ENCODE peak calls at places on chromosomes 13 and 19, in four cellular contexts. One of them, this sample, is unnamed. For H3K4me1, the result is how much of the 10 kb centered on the place peaks cover.

GRCh38 chr19:39413269-39413902 is 917 bp downstream of the PLEKHG2 start:
- DNase-seq in GM23248: peak
- DNase-seq in CD4-positive, CD25-positive, alpha-beta regulatory T cell: peak
- DNase-seq in upper lobe of left lung: peak
- DNase-seq in this sample: no peak

GRCh38 chr19:36489920-36490415 is 607 bp upstream of the ZNF566 start:
- DNase-seq in GM23248: peak
- DNase-seq in CD4-positive, CD25-positive, alpha-beta regulatory T cell: peak
- DNase-seq in upper lobe of left lung: peak
- DNase-seq in this sample: no peak

GRCh38 chr13:98530236-98530635 is 46.7 kb downstream of the STK24 start:
- DNase-seq in GM23248: no peak
- DNase-seq in CD4-positive, CD25-positive, alpha-beta regulatory T cell: no peak
- DNase-seq in upper lobe of left lung: no peak
- DNase-seq in this sample: no peak

GRCh38 chr19:29860492-29860891 is 48.7 kb downstream of the CCNE1 start:
- DNase-seq in GM23248: no peak
- DNase-seq in CD4-positive, CD25-positive, alpha-beta regulatory T cell: peak
- DNase-seq in upper lobe of left lung: no peak
- DNase-seq in this sample: no peak

GRCh38 chr19:11578342-11579142 is 1.1 kb upstream of the ACP5 start:
- DNase-seq in GM23248: no peak
- DNase-seq in CD4-positive, CD25-positive, alpha-beta regulatory T cell: peak
- DNase-seq in upper lobe of left lung: peak
- DNase-seq in this sample: peak

GRCh38 chr19:29841559-29842367 is 30.0 kb downstream of the CCNE1 start:
- DNase-seq in GM23248: peak
- DNase-seq in CD4-positive, CD25-positive, alpha-beta regulatory T cell: peak
- DNase-seq in upper lobe of left lung: no peak
- DNase-seq in this sample: no peak

GRCh38 chr13:26095338-26095737 is 43.5 kb upstream of the SHISA2 start:
- DNase-seq in GM23248: no peak
- DNase-seq in CD4-positive, CD25-positive, alpha-beta regulatory T cell: no peak
- DNase-seq in upper lobe of left lung: no peak
- DNase-seq in this sample: no peak

GRCh38 chr19:38742906-38743305 is 1.4 kb downstream of the CAPN12 start:
- DNase-seq in GM23248: no peak
- DNase-seq in CD4-positive, CD25-positive, alpha-beta regulatory T cell: no peak
- DNase-seq in upper lobe of left lung: no peak
- DNase-seq in this sample: no peak

GRCh38 chr13:50588736-50589135 is 254.8 kb downstream of the DLEU7 start:
- DNase-seq in GM23248: peak
- DNase-seq in CD4-positive, CD25-positive, alpha-beta regulatory T cell: no peak
- DNase-seq in upper lobe of left lung: no peak
- DNase-seq in this sample: no peak

GRCh38 chr13:109274188-109274821 is 512.1 kb downstream of the IRS2 start:
- DNase-seq in GM23248: peak
- DNase-seq in CD4-positive, CD25-positive, alpha-beta regulatory T cell: no peak
- DNase-seq in upper lobe of left lung: no peak
- DNase-seq in this sample: no peak

DNA sequence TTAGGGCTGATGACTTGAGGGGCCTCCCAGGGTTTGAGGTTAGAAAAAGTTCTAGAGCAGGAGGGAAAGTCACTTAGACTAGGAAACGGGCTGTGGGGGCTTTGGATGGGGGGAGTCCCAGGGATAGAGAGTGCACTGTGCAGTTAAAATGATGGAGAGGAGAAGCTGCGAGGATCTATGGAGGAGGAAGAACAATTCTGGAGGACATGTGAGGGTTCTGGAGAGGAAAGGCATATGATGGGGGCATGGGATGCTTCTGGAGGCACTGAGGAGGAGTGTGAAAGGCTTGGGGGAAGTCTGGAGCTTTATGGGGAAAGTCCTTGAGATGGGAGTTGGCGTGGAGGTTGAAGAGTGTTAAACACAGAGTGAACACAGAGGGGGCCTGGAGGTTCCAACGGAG is 2.2 kb downstream of the KCNC3 start:
- DNase-seq in GM23248: no peak
- DNase-seq in CD4-positive, CD25-positive, alpha-beta regulatory T cell: no peak
- DNase-seq in upper lobe of left lung: no peak
- DNase-seq in this sample: no peak
- H3K4me1 ChIP-seq in GM23248: under half
- H3K4me1 ChIP-seq in CD4-positive, CD25-positive, alpha-beta regulatory T cell: half or more
- H3K4me1 ChIP-seq in upper lobe of left lung: half or more
- H3K4me1 ChIP-seq in this sample: under half

DNA sequence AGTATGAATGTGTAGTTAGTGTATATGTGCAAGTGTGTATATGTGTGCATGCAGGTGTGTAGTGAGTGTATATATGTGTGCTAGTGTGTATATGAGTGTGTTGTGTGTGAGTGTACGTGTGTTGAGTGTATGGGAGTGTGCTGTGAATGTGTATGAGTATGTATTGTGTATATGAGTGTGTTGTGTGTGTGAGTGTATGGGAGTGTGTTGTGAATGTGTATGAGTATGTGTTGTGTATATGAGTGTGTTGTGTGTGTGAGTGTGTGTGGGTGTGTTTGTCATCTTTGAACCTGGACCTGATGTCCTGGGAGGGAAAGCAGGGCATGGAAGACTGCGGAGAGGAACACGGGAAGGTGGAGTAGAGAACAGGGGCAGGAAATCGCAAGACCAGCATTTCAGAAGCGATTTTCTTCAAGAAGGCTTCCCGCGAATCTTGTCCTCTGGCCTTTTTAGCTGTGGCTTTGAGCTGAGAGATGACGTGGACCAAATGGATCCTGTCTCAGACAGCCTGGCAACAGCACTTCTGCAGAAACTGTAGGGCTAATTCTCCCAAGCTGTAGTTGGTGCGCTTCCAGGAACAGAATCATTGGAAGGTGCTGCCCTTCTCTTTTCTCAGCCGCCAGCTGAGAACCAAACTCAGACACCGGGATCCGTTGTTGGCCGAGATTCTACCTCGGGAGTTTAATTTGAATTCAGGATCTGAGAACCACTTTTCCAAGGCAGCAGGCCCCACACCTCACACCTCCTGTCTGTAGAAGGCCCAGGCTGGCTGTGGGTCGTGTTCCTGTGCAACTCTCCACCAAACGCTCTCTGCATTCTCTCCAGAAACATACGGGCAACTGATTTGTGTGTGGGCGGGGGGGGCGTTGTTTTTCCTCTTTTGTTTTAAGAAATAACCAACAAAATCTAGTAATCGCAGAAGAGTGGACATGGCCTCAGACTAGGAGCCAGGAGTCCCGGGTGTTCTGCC is 94.7 kb upstream of the RAP2A start:
- DNase-seq in GM23248: peak
- DNase-seq in CD4-positive, CD25-positive, alpha-beta regulatory T cell: peak
- DNase-seq in upper lobe of left lung: peak
- DNase-seq in this sample: no peak
- H3K4me3 ChIP-seq in GM23248: peak
- H3K4me3 ChIP-seq in CD4-positive, CD25-positive, alpha-beta regulatory T cell: peak
- H3K4me3 ChIP-seq in upper lobe of left lung: no peak
- H3K4me3 ChIP-seq in this sample: no peak

DNA sequence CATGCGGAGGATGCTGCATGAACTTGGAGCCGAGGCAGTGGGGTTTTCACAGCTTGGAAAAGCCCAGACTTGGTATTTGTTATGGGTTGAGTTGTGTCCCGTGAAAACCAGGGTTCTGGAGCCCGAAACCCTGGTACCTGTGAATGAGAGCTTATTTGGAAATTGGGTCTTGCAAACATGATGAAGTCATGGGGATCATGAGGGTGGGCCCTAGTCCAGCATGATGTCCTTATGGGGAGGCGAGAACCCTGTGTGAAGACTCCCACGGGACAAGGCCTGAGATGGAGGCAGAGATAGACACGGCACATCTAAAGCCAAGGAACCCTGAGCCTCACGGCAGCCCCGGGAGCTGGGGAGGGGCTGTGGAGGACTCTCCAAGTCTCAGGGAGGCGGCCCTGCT is 82.3 kb downstream of the ANKRD10 start:
- DNase-seq in GM23248: no peak
- DNase-seq in CD4-positive, CD25-positive, alpha-beta regulatory T cell: no peak
- DNase-seq in upper lobe of left lung: no peak
- DNase-seq in this sample: no peak
- H3K4me1 ChIP-seq in GM23248: under half
- H3K4me1 ChIP-seq in CD4-positive, CD25-positive, alpha-beta regulatory T cell: under half
- H3K4me1 ChIP-seq in upper lobe of left lung: under half
- H3K4me1 ChIP-seq in this sample: under half

GRCh38 chr19:55482128-55482961 is 2.6 kb upstream of the NAT14 start:
- DNase-seq in GM23248: no peak
- DNase-seq in CD4-positive, CD25-positive, alpha-beta regulatory T cell: no peak
- DNase-seq in upper lobe of left lung: no peak
- DNase-seq in this sample: no peak

GRCh38 chr19:55484571-55485438 is at the start of gene NAT14:
- DNase-seq in GM23248: peak
- DNase-seq in CD4-positive, CD25-positive, alpha-beta regulatory T cell: peak
- DNase-seq in upper lobe of left lung: peak
- DNase-seq in this sample: peak

GRCh38 chr19:55485439-55486011 is 537 bp downstream of the NAT14 start:
- DNase-seq in GM23248: peak
- DNase-seq in CD4-positive, CD25-positive, alpha-beta regulatory T cell: no peak
- DNase-seq in upper lobe of left lung: peak
- DNase-seq in this sample: no peak

GRCh38 chr19:55482967-55483671 is 1.9 kb upstream of the NAT14 start:
- DNase-seq in GM23248: no peak
- DNase-seq in CD4-positive, CD25-positive, alpha-beta regulatory T cell: no peak
- DNase-seq in upper lobe of left lung: no peak
- DNase-seq in this sample: no peak

DNA sequence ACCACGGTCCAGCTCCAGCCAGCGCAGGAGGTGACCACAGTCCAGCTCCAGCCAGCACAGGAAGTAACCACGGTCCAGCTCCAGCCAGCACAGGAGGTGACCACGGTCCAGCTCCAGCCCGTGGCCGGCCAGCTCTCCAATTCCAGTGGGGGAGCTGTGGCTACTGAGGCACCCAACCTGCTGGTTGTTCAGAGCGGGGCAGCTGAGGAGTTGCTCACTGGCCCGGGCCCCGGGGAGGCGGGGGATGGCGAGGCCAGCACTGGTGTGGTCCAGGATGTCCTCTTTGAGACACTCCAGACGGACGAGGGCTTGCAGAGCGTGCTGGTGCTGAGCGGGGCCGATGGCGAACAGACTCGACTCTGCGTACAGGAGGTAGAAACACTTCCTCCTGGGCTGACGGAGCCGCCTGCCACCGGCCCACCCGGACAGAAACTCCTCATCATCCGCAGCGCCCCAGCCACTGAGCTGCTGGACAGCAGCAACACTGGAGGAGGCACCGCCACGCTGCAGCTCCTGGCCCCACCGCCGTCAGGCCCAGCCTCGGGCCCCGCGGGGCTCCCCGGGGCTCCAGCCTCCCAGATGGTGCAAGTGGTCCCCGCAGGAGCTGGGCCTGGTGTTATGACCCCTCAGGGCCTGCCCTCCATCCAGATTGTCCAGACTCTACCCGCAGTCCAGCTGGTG is 1.2 kb upstream of the NAT14 start:
- DNase-seq in GM23248: no peak
- DNase-seq in CD4-positive, CD25-positive, alpha-beta regulatory T cell: no peak
- DNase-seq in upper lobe of left lung: no peak
- DNase-seq in this sample: no peak
- H3K4me3 ChIP-seq in GM23248: no peak
- H3K4me3 ChIP-seq in CD4-positive, CD25-positive, alpha-beta regulatory T cell: no peak
- H3K4me3 ChIP-seq in upper lobe of left lung: no peak
- H3K4me3 ChIP-seq in this sample: peak

GRCh38 chr19:49597703-49597974 is 6.7 kb downstream of the PRR12 start:
- DNase-seq in GM23248: no peak
- DNase-seq in CD4-positive, CD25-positive, alpha-beta regulatory T cell: no peak
- DNase-seq in upper lobe of left lung: no peak
- DNase-seq in this sample: no peak

GRCh38 chr19:49601482-49602038 is 10.6 kb downstream of the PRR12 start:
- DNase-seq in GM23248: no peak
- DNase-seq in CD4-positive, CD25-positive, alpha-beta regulatory T cell: no peak
- DNase-seq in upper lobe of left lung: no peak
- DNase-seq in this sample: no peak

GRCh38 chr19:49599378-49600298 is 8.7 kb downstream of the PRR12 start:
- DNase-seq in GM23248: no peak
- DNase-seq in CD4-positive, CD25-positive, alpha-beta regulatory T cell: no peak
- DNase-seq in upper lobe of left lung: no peak
- DNase-seq in this sample: no peak

GRCh38 chr19:49605605-49606004 is 14.6 kb downstream of the PRR12 start:
- DNase-seq in GM23248: no peak
- DNase-seq in CD4-positive, CD25-positive, alpha-beta regulatory T cell: no peak
- DNase-seq in upper lobe of left lung: no peak
- DNase-seq in this sample: no peak

DNA sequence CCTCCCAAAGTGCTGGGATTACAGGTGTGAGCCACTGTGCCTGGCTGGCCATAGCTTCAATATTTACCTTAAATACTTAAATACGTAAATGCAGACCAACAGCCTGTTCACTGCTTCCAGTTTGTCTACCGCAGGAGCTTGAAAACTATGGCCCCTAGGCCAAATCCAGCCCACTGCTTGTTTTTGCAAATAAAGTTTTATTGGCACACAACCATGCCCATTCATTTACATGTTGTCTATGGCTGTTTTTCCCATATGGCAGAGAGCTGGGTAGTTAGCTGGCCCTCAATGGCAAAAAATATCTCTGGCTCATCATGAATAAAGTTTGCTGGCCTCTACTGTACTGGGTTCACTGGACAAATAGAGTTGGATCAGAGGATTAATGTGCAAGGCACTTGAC is 11.8 kb downstream of the PRR12 start:
- DNase-seq in GM23248: no peak
- DNase-seq in CD4-positive, CD25-positive, alpha-beta regulatory T cell: no peak
- DNase-seq in upper lobe of left lung: no peak
- DNase-seq in this sample: no peak
- H3K4me1 ChIP-seq in GM23248: under half
- H3K4me1 ChIP-seq in CD4-positive, CD25-positive, alpha-beta regulatory T cell: under half
- H3K4me1 ChIP-seq in upper lobe of left lung: under half
- H3K4me1 ChIP-seq in this sample: under half

DNA sequence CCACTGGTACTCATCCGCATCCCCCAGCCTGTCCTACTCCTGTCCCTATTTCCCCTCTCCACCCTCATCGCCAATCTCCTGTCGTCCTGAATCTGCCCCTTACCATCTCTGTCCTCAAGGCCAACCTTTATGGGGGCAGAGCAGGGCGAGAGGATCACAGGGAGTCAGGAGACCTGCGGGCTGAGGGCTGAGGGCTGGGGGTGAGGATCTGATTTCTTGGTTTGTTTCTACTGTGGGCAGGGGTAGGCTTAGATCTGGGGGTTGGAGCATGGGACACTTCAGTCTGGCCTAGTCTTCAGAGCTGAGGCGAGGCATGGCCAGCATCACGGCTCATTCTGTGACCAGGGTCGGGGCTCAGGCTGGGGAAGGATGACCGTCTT is 16.5 kb upstream of the ERCC1 start:
- DNase-seq in GM23248: no peak
- DNase-seq in CD4-positive, CD25-positive, alpha-beta regulatory T cell: no peak
- DNase-seq in upper lobe of left lung: no peak
- DNase-seq in this sample: no peak
- H3K4me3 ChIP-seq in GM23248: peak
- H3K4me3 ChIP-seq in CD4-positive, CD25-positive, alpha-beta regulatory T cell: no peak
- H3K4me3 ChIP-seq in upper lobe of left lung: peak
- H3K4me3 ChIP-seq in this sample: peak